ENCODE peak calls at places on chromosomes 12 and 14, in nine cellular contexts. V, D, S, R, U, E, L, Y and M are unnamed samples.

GRCh38 chr12:106288510-106289195 is 13.9 kb upstream of the TCP11L2 start:
- DNase-seq in E (peak), L (peak), V (peak), R (no peak), D (peak), U (no peak), S (peak), Y (no peak), M (no peak)

GRCh38 chr12:90925562-90925961 is 29.4 kb downstream of the CCER1 start:
- DNase-seq in E (no peak), R (no peak), D (no peak), Y (no peak), S (no peak), L (no peak), V (no peak), U (no peak), M (no peak)

GRCh38 chr14:91482278-91483023 is 27.7 kb downstream of the PPP4R3A start:
- DNase-seq in D (peak), U (no peak), R (no peak), Y (no peak), E (no peak), S (no peak), L (no peak), V (no peak), M (no peak)

GRCh38 chr12:64584173-64584555 is 26.1 kb upstream of the RASSF3 start:
- DNase-seq in D (no peak), L (no peak), Y (no peak), E (no peak), R (no peak), S (no peak), U (no peak), V (no peak), M (no peak)

GRCh38 chr12:51866762-51867161 is 18.2 kb upstream of the FIGNL2 start:
- DNase-seq in E (no peak), V (no peak), L (no peak), R (no peak), S (no peak), Y (no peak), U (no peak), D (no peak), M (no peak)

GRCh38 chr14:65229431-65230286 is 127.3 kb upstream of the MAX start:
- DNase-seq in S (peak), V (peak), L (peak), D (peak), Y (peak), U (peak), R (peak), E (no peak), M (peak)

GRCh38 chr12:69254046-69254445 is 14.7 kb downstream of the CPSF6 start:
- DNase-seq in L (no peak), E (peak), D (peak), U (no peak), R (no peak), Y (no peak), S (peak), V (peak), M (peak)

GRCh38 chr14:82230748-82231147 is 697.1 kb upstream of the SEL1L start:
- DNase-seq in S (no peak), D (no peak), R (no peak), V (no peak), U (no peak), E (no peak), L (no peak), Y (no peak), M (no peak)

GRCh38 chr12:6363010-6363329 is 12.4 kb downstream of the SCNN1A start:
- DNase-seq in R (no peak), S (no peak), D (no peak), U (no peak), L (no peak), Y (no peak), V (no peak), E (no peak), M (no peak)

GRCh38 chr12:1213205-1213604 is 222.2 kb downstream of the ERC1 start:
- DNase-seq in E (no peak), V (no peak), R (no peak), L (peak), S (no peak), Y (no peak), U (no peak), D (no peak), M (no peak)

GRCh38 chr12:24479131-24479530 is 469.8 kb downstream of the BCAT1 start:
- DNase-seq in L (no peak), Y (no peak), S (no peak), U (no peak), V (no peak), E (no peak), R (no peak), D (no peak), M (no peak)

GRCh38 chr12:14394317-14395058 is 29.0 kb downstream of the ATF7IP start:
- DNase-seq in Y (no peak), S (peak), V (peak), D (peak), U (no peak), R (no peak), E (peak), L (no peak), M (peak)

GRCh38 chr14:61586539-61587396 is 108.5 kb upstream of the HIF1A start:
- DNase-seq in E (no peak), U (no peak), L (no peak), D (peak), S (no peak), V (no peak), R (no peak), Y (no peak), M (no peak)

GRCh38 chr12:54249489-54249888 is 30.4 kb downstream of the CBX5 start:
- DNase-seq in E (no peak), R (no peak), D (no peak), L (no peak), S (no peak), Y (no peak), U (no peak), V (no peak), M (no peak)

GRCh38 chr14:79825046-79825521 is 386.2 kb downstream of the DIO2 start:
- DNase-seq in S (no peak), R (no peak), V (peak), L (no peak), Y (no peak), E (peak), U (no peak), D (no peak), M (peak)

GRCh38 chr14:74577247-74577947 is 34.6 kb downstream of the LTBP2 start:
- DNase-seq in E (no peak), D (no peak), L (no peak), Y (no peak), S (no peak), U (no peak), V (no peak), R (no peak), M (no peak)

GRCh38 chr12:67430708-67431335 is 161.7 kb downstream of the CAND1 start:
- DNase-seq in R (peak), Y (no peak), U (no peak), E (no peak), D (no peak), S (no peak), L (no peak), V (peak), M (peak)

GRCh38 chr12:27964123-27964522 is 8.4 kb downstream of the PTHLH start:
- DNase-seq in U (no peak), E (no peak), S (no peak), Y (no peak), R (no peak), D (no peak), L (no peak), V (no peak), M (no peak)

GRCh38 chr12:18224745-18225144 is 36.6 kb upstream of the PIK3C2G start:
- DNase-seq in D (peak), V (peak), E (peak), Y (no peak), S (peak), U (no peak), R (no peak), L (no peak), M (peak)

GRCh38 chr14:68666899-68667298 is 126.0 kb downstream of the ZFP36L1 start:
- DNase-seq in U (no peak), D (no peak), V (no peak), E (no peak), L (no peak), R (no peak), Y (no peak), S (no peak), M (no peak)